ENCODE peak calls at places on chromosomes 6 and 20, in nine cellular contexts. One of them, this sample, is unnamed.

GRCh38 chr6:125558907-125559306 is 190.5 kb upstream of the HEY2 start:
- DNase-seq in sigmoid colon: no peak
- DNase-seq in HepG2: no peak
- DNase-seq in Panc1: no peak
- DNase-seq in breast epithelium: no peak
- DNase-seq in HCT116: no peak
- DNase-seq in H1: no peak
- DNase-seq in GM23338: no peak
- DNase-seq in stomach: no peak
- DNase-seq in this sample: no peak

GRCh38 chr6:106059331-106059730 is 26.8 kb upstream of the PRDM1 start:
- DNase-seq in sigmoid colon: no peak
- DNase-seq in HepG2: no peak
- DNase-seq in Panc1: no peak
- DNase-seq in breast epithelium: no peak
- DNase-seq in HCT116: no peak
- DNase-seq in H1: no peak
- DNase-seq in GM23338: no peak
- DNase-seq in stomach: no peak
- DNase-seq in this sample: no peak

GRCh38 chr6:169824021-169824420 is 72.6 kb downstream of the ERMARD start:
- DNase-seq in sigmoid colon: no peak
- DNase-seq in HepG2: no peak
- DNase-seq in Panc1: no peak
- DNase-seq in breast epithelium: no peak
- DNase-seq in HCT116: no peak
- DNase-seq in H1: no peak
- DNase-seq in GM23338: no peak
- DNase-seq in stomach: no peak
- DNase-seq in this sample: no peak

GRCh38 chr20:21509597-21510331 is 4.1 kb downstream of the NKX2-2 start:
- DNase-seq in sigmoid colon: no peak
- DNase-seq in HepG2: no peak
- DNase-seq in Panc1: no peak
- DNase-seq in breast epithelium: no peak
- DNase-seq in HCT116: no peak
- DNase-seq in H1: no peak
- DNase-seq in GM23338: peak; percentile 75
- DNase-seq in stomach: no peak
- DNase-seq in this sample: peak; percentile 76

GRCh38 chr6:52573295-52573694 is 3.6 kb downstream of the TRAM2 start:
- DNase-seq in sigmoid colon: no peak
- DNase-seq in HepG2: no peak
- DNase-seq in Panc1: no peak
- DNase-seq in breast epithelium: no peak
- DNase-seq in HCT116: no peak
- DNase-seq in H1: no peak
- DNase-seq in GM23338: peak; percentile 73
- DNase-seq in stomach: no peak
- DNase-seq in this sample: no peak

GRCh38 chr6:75418233-75418632 is 75.4 kb downstream of the FILIP1 start:
- DNase-seq in sigmoid colon: no peak
- DNase-seq in HepG2: no peak
- DNase-seq in Panc1: no peak
- DNase-seq in breast epithelium: no peak
- DNase-seq in HCT116: no peak
- DNase-seq in H1: no peak
- DNase-seq in GM23338: no peak
- DNase-seq in stomach: no peak
- DNase-seq in this sample: no peak

GRCh38 chr6:36120539-36120938 is 9.8 kb upstream of the MAPK13 start:
- DNase-seq in sigmoid colon: peak; percentile 51
- DNase-seq in HepG2: no peak
- DNase-seq in Panc1: no peak
- DNase-seq in breast epithelium: no peak
- DNase-seq in HCT116: no peak
- DNase-seq in H1: no peak
- DNase-seq in GM23338: no peak
- DNase-seq in stomach: peak; percentile 39
- DNase-seq in this sample: peak; percentile 72

GRCh38 chr6:109491207-109491938 is 8.4 kb upstream of the ZBTB24 start:
- DNase-seq in sigmoid colon: no peak
- DNase-seq in HepG2: no peak
- DNase-seq in Panc1: no peak
- DNase-seq in breast epithelium: no peak
- DNase-seq in HCT116: no peak
- DNase-seq in H1: no peak
- DNase-seq in GM23338: peak; percentile 40
- DNase-seq in stomach: no peak
- DNase-seq in this sample: no peak

GRCh38 chr6:166173292-166173951 is 5.8 kb upstream of the TBXT start:
- DNase-seq in sigmoid colon: no peak
- DNase-seq in HepG2: no peak
- DNase-seq in Panc1: no peak
- DNase-seq in breast epithelium: no peak
- DNase-seq in HCT116: peak; percentile 13
- DNase-seq in H1: no peak
- DNase-seq in GM23338: peak; percentile 75
- DNase-seq in stomach: peak; percentile 40
- DNase-seq in this sample: peak; percentile 72

GRCh38 chr6:28683945-28684538 is 158.4 kb downstream of the GPX5 start:
- DNase-seq in sigmoid colon: no peak
- DNase-seq in HepG2: peak; percentile 68
- DNase-seq in Panc1: peak; percentile 18
- DNase-seq in breast epithelium: no peak
- DNase-seq in HCT116: peak; percentile 60
- DNase-seq in H1: no peak
- DNase-seq in GM23338: peak; percentile 78
- DNase-seq in stomach: no peak
- DNase-seq in this sample: no peak

GRCh38 chr20:49690899-49691620 is 22.6 kb downstream of the B4GALT5 start:
- DNase-seq in sigmoid colon: no peak
- DNase-seq in HepG2: peak; percentile 96
- DNase-seq in Panc1: no peak
- DNase-seq in breast epithelium: no peak
- DNase-seq in HCT116: peak; percentile 73
- DNase-seq in H1: no peak
- DNase-seq in GM23338: no peak
- DNase-seq in stomach: peak; percentile 77
- DNase-seq in this sample: peak; percentile 73

GRCh38 chr6:30844118-30844535 is 40.2 kb upstream of the DDR1 start:
- DNase-seq in sigmoid colon: no peak
- DNase-seq in HepG2: peak; percentile 40
- DNase-seq in Panc1: no peak
- DNase-seq in breast epithelium: no peak
- DNase-seq in HCT116: no peak
- DNase-seq in H1: no peak
- DNase-seq in GM23338: peak; percentile 88
- DNase-seq in stomach: no peak
- DNase-seq in this sample: no peak

GRCh38 chr6:34982424-34982852 is 93.4 kb downstream of the ANKS1A start:
- DNase-seq in sigmoid colon: no peak
- DNase-seq in HepG2: peak; percentile 30
- DNase-seq in Panc1: no peak
- DNase-seq in breast epithelium: no peak
- DNase-seq in HCT116: no peak
- DNase-seq in H1: no peak
- DNase-seq in GM23338: no peak
- DNase-seq in stomach: no peak
- DNase-seq in this sample: no peak
- TF ChIP-seq CTCF in sigmoid colon: peak; percentile 10
- TF ChIP-seq CTCF in HepG2: peak; percentile 40
- TF ChIP-seq CTCF in Panc1: peak; percentile 56
- TF ChIP-seq CTCF in breast epithelium: no peak
- TF ChIP-seq CTCF in HCT116: peak; percentile 31
- TF ChIP-seq CTCF in H1: no peak
- TF ChIP-seq CTCF in GM23338: peak; percentile 37
- TF ChIP-seq CTCF in stomach: no peak
- TF ChIP-seq CTCF in this sample: peak; percentile 16

DNA sequence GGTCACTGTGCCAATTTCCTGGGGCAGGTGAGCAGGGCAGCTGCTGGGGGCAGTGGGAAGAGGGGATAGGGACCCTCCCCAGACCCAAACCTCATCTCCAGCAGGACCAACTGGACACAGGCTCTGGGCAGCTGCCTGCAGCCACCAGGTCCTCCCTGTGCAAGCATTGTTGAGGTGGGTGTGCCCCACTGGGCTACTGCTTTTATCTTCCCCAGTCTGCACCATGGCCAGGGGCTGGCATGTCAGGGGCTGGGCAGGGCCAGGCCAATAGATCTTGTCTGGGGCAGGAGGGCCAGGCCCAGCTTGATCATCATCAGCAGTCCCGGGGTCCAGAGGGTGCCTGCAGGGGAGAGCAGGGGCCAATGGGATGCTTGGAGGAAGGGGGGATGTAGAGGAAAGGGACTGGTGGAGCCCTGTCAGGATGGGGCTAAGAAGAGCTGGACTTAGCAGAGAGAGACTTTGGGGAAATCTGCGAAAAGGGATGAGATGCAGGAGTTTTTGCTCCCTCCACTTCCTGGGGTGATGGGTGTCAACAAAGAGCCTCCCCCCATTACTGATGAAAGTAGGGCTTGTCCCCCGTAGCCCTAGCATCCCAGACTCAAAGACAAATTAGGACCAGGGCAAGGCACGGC is 5.7 kb downstream of the EBF4 start:
- DNase-seq in sigmoid colon: peak; percentile 61
- DNase-seq in HepG2: no peak
- DNase-seq in Panc1: no peak
- DNase-seq in breast epithelium: no peak
- DNase-seq in HCT116: no peak
- DNase-seq in H1: no peak
- DNase-seq in GM23338: no peak
- DNase-seq in stomach: peak; percentile 24
- DNase-seq in this sample: no peak
- TF ChIP-seq POLR2AphosphoS5 in sigmoid colon: no peak
- TF ChIP-seq POLR2AphosphoS5 in HepG2: no peak
- TF ChIP-seq POLR2AphosphoS5 in Panc1: no peak
- TF ChIP-seq POLR2AphosphoS5 in breast epithelium: no peak
- TF ChIP-seq POLR2AphosphoS5 in HCT116: no peak
- TF ChIP-seq POLR2AphosphoS5 in H1: no peak
- TF ChIP-seq POLR2AphosphoS5 in GM23338: no peak
- TF ChIP-seq POLR2AphosphoS5 in stomach: no peak
- TF ChIP-seq POLR2AphosphoS5 in this sample: no peak

GRCh38 chr6:27494103-27494502 is 21.2 kb upstream of the ZNF184 start:
- DNase-seq in sigmoid colon: no peak
- DNase-seq in HepG2: no peak
- DNase-seq in Panc1: no peak
- DNase-seq in breast epithelium: no peak
- DNase-seq in HCT116: no peak
- DNase-seq in H1: no peak
- DNase-seq in GM23338: no peak
- DNase-seq in stomach: no peak
- DNase-seq in this sample: no peak

GRCh38 chr6:27492776-27493175 is 19.9 kb upstream of the ZNF184 start:
- DNase-seq in sigmoid colon: no peak
- DNase-seq in HepG2: no peak
- DNase-seq in Panc1: no peak
- DNase-seq in breast epithelium: no peak
- DNase-seq in HCT116: no peak
- DNase-seq in H1: no peak
- DNase-seq in GM23338: no peak
- DNase-seq in stomach: no peak
- DNase-seq in this sample: no peak

GRCh38 chr6:27500177-27500576 is 27.3 kb upstream of the ZNF184 start:
- DNase-seq in sigmoid colon: no peak
- DNase-seq in HepG2: no peak
- DNase-seq in Panc1: no peak
- DNase-seq in breast epithelium: no peak
- DNase-seq in HCT116: no peak
- DNase-seq in H1: no peak
- DNase-seq in GM23338: peak; percentile 62
- DNase-seq in stomach: no peak
- DNase-seq in this sample: no peak

GRCh38 chr6:27494987-27495385 is 22.1 kb upstream of the ZNF184 start:
- DNase-seq in sigmoid colon: no peak
- DNase-seq in HepG2: no peak
- DNase-seq in Panc1: no peak
- DNase-seq in breast epithelium: no peak
- DNase-seq in HCT116: no peak
- DNase-seq in H1: no peak
- DNase-seq in GM23338: no peak
- DNase-seq in stomach: no peak
- DNase-seq in this sample: no peak

GRCh38 chr6:27495386-27496135 is 22.7 kb upstream of the ZNF184 start:
- DNase-seq in sigmoid colon: no peak
- DNase-seq in HepG2: peak; percentile 80
- DNase-seq in Panc1: peak; percentile 96
- DNase-seq in breast epithelium: no peak
- DNase-seq in HCT116: peak; percentile 59
- DNase-seq in H1: peak; percentile 81
- DNase-seq in GM23338: peak; percentile 91
- DNase-seq in stomach: no peak
- DNase-seq in this sample: no peak
- TF ChIP-seq CTCF in sigmoid colon: no peak
- TF ChIP-seq CTCF in HepG2: peak; percentile 31
- TF ChIP-seq CTCF in Panc1: peak; percentile 60
- TF ChIP-seq CTCF in breast epithelium: no peak
- TF ChIP-seq CTCF in HCT116: peak; percentile 13
- TF ChIP-seq CTCF in H1: peak; percentile 35
- TF ChIP-seq CTCF in GM23338: peak; percentile 40
- TF ChIP-seq CTCF in stomach: no peak
- TF ChIP-seq CTCF in this sample: no peak

DNA sequence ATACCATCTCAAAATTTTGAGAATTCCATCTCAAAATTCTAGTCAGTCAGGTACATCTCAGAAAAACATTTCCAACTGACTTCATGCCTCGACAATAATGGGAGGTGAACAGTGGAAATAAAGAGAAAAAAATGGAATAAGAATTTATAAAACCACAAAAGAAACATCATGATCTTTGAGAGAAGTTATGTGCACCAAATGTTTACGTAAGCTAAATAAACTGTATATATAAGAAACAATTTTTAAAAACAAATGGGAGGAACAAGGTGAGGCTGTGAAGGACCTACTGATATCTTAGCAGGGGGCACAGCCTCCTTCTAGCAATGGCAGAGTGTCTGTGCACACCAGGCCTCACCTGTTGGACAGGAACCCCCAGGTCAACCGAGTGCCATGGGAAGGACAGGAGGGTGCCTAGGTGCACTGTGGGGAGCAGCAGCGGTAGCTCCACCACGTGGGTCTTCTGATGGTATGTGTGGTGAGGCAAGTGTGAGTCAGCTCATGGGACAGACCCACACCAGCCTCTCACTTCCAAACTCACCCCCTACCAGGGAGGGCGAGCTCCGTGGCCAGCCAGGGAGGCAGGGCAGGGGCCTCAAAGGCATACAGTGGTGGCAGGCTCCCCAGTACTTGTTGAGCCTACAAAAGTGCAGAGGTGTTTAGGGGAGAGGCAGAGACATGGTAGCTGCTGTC is 23.2 kb downstream of the DIDO1 start:
- DNase-seq in sigmoid colon: no peak
- DNase-seq in HepG2: no peak
- DNase-seq in Panc1: no peak
- DNase-seq in breast epithelium: no peak
- DNase-seq in HCT116: no peak
- DNase-seq in H1: no peak
- DNase-seq in GM23338: no peak
- DNase-seq in stomach: no peak
- DNase-seq in this sample: no peak
- TF ChIP-seq POLR2AphosphoS5 in sigmoid colon: peak; percentile 3
- TF ChIP-seq POLR2AphosphoS5 in HepG2: no peak
- TF ChIP-seq POLR2AphosphoS5 in Panc1: no peak
- TF ChIP-seq POLR2AphosphoS5 in breast epithelium: no peak
- TF ChIP-seq POLR2AphosphoS5 in HCT116: peak; percentile 7
- TF ChIP-seq POLR2AphosphoS5 in H1: no peak
- TF ChIP-seq POLR2AphosphoS5 in GM23338: no peak
- TF ChIP-seq POLR2AphosphoS5 in stomach: no peak
- TF ChIP-seq POLR2AphosphoS5 in this sample: no peak

GRCh38 chr6:96749891-96750290 is 87.4 kb downstream of the GPR63 start:
- DNase-seq in sigmoid colon: no peak
- DNase-seq in HepG2: no peak
- DNase-seq in Panc1: no peak
- DNase-seq in breast epithelium: no peak
- DNase-seq in HCT116: no peak
- DNase-seq in H1: no peak
- DNase-seq in GM23338: no peak
- DNase-seq in stomach: no peak
- DNase-seq in this sample: no peak
- TF ChIP-seq CTCF in sigmoid colon: no peak
- TF ChIP-seq CTCF in HepG2: no peak
- TF ChIP-seq CTCF in Panc1: no peak
- TF ChIP-seq CTCF in breast epithelium: no peak
- TF ChIP-seq CTCF in HCT116: no peak
- TF ChIP-seq CTCF in H1: no peak
- TF ChIP-seq CTCF in GM23338: no peak
- TF ChIP-seq CTCF in stomach: no peak
- TF ChIP-seq CTCF in this sample: no peak